ENCODE peak calls at places on chromosomes 7 and 10, in ten cellular contexts. One of them, this sample, is unnamed.

GRCh38 chr7:99124236-99124635 is 19.7 kb downstream of the SMURF1 start:
- DNase-seq in fibroblast of pulmonary artery: no peak
- DNase-seq in RWPE1: no peak
- DNase-seq in neural crest cell: no peak
- DNase-seq in right lobe of liver: no peak
- DNase-seq in Peyer's patch: no peak
- DNase-seq in CD8-positive, alpha-beta T cell: no peak
- DNase-seq in dorsolateral prefrontal cortex: no peak
- DNase-seq in HFF-Myc: no peak
- DNase-seq in brain microvascular endothelial cell: no peak
- DNase-seq in this sample: no peak

GRCh38 chr7:3280445-3280844 is 20.6 kb upstream of the SDK1 start:
- DNase-seq in fibroblast of pulmonary artery: no peak
- DNase-seq in RWPE1: no peak
- DNase-seq in neural crest cell: no peak
- DNase-seq in right lobe of liver: no peak
- DNase-seq in Peyer's patch: no peak
- DNase-seq in CD8-positive, alpha-beta T cell: no peak
- DNase-seq in dorsolateral prefrontal cortex: no peak
- DNase-seq in HFF-Myc: no peak
- DNase-seq in brain microvascular endothelial cell: no peak
- DNase-seq in this sample: no peak

GRCh38 chr7:156157409-156158012 is 345.2 kb upstream of the SHH start:
- DNase-seq in fibroblast of pulmonary artery: no peak
- DNase-seq in RWPE1: no peak
- DNase-seq in neural crest cell: no peak
- DNase-seq in right lobe of liver: no peak
- DNase-seq in Peyer's patch: no peak
- DNase-seq in CD8-positive, alpha-beta T cell: no peak
- DNase-seq in dorsolateral prefrontal cortex: no peak
- DNase-seq in HFF-Myc: no peak
- DNase-seq in brain microvascular endothelial cell: no peak
- DNase-seq in this sample: no peak

GRCh38 chr7:17941171-17941490 is 837 bp upstream of the SNX13 start:
- DNase-seq in fibroblast of pulmonary artery: peak
- DNase-seq in RWPE1: peak
- DNase-seq in neural crest cell: no peak
- DNase-seq in right lobe of liver: no peak
- DNase-seq in Peyer's patch: no peak
- DNase-seq in CD8-positive, alpha-beta T cell: no peak
- DNase-seq in dorsolateral prefrontal cortex: no peak
- DNase-seq in HFF-Myc: no peak
- DNase-seq in brain microvascular endothelial cell: no peak
- DNase-seq in this sample: no peak

GRCh38 chr7:157644946-157645345 is 308.1 kb downstream of the DNAJB6 start:
- DNase-seq in fibroblast of pulmonary artery: no peak
- DNase-seq in RWPE1: no peak
- DNase-seq in neural crest cell: no peak
- DNase-seq in right lobe of liver: no peak
- DNase-seq in Peyer's patch: peak
- DNase-seq in CD8-positive, alpha-beta T cell: no peak
- DNase-seq in dorsolateral prefrontal cortex: no peak
- DNase-seq in HFF-Myc: no peak
- DNase-seq in brain microvascular endothelial cell: no peak
- DNase-seq in this sample: no peak

GRCh38 chr10:4687397-4687796 is 138.6 kb upstream of the AKR1E2 start:
- DNase-seq in fibroblast of pulmonary artery: no peak
- DNase-seq in RWPE1: no peak
- DNase-seq in neural crest cell: no peak
- DNase-seq in right lobe of liver: no peak
- DNase-seq in Peyer's patch: no peak
- DNase-seq in CD8-positive, alpha-beta T cell: no peak
- DNase-seq in dorsolateral prefrontal cortex: no peak
- DNase-seq in HFF-Myc: no peak
- DNase-seq in brain microvascular endothelial cell: no peak
- DNase-seq in this sample: no peak

GRCh38 chr7:39810710-39811109 is 139.3 kb upstream of the CDK13 start:
- DNase-seq in fibroblast of pulmonary artery: no peak
- DNase-seq in RWPE1: no peak
- DNase-seq in neural crest cell: no peak
- DNase-seq in right lobe of liver: no peak
- DNase-seq in Peyer's patch: no peak
- DNase-seq in CD8-positive, alpha-beta T cell: no peak
- DNase-seq in dorsolateral prefrontal cortex: no peak
- DNase-seq in HFF-Myc: no peak
- DNase-seq in brain microvascular endothelial cell: no peak
- DNase-seq in this sample: no peak

GRCh38 chr7:39164887-39165286 is 187.2 kb downstream of the POU6F2 start:
- DNase-seq in fibroblast of pulmonary artery: no peak
- DNase-seq in RWPE1: no peak
- DNase-seq in neural crest cell: no peak
- DNase-seq in right lobe of liver: no peak
- DNase-seq in Peyer's patch: no peak
- DNase-seq in CD8-positive, alpha-beta T cell: no peak
- DNase-seq in dorsolateral prefrontal cortex: no peak
- DNase-seq in HFF-Myc: no peak
- DNase-seq in brain microvascular endothelial cell: no peak
- DNase-seq in this sample: no peak

GRCh38 chr10:32963102-32963501 is 5.1 kb upstream of the ITGB1 start:
- DNase-seq in fibroblast of pulmonary artery: peak
- DNase-seq in RWPE1: no peak
- DNase-seq in neural crest cell: no peak
- DNase-seq in right lobe of liver: no peak
- DNase-seq in Peyer's patch: no peak
- DNase-seq in CD8-positive, alpha-beta T cell: no peak
- DNase-seq in dorsolateral prefrontal cortex: no peak
- DNase-seq in HFF-Myc: no peak
- DNase-seq in brain microvascular endothelial cell: peak
- DNase-seq in this sample: no peak

GRCh38 chr7:157482011-157482410 is 145.2 kb downstream of the DNAJB6 start:
- DNase-seq in fibroblast of pulmonary artery: no peak
- DNase-seq in RWPE1: no peak
- DNase-seq in neural crest cell: no peak
- DNase-seq in right lobe of liver: no peak
- DNase-seq in Peyer's patch: no peak
- DNase-seq in CD8-positive, alpha-beta T cell: no peak
- DNase-seq in dorsolateral prefrontal cortex: no peak
- DNase-seq in HFF-Myc: no peak
- DNase-seq in brain microvascular endothelial cell: no peak
- DNase-seq in this sample: no peak

GRCh38 chr10:22252801-22253577 is 35.2 kb upstream of the EBLN1 start:
- DNase-seq in fibroblast of pulmonary artery: peak
- DNase-seq in RWPE1: no peak
- DNase-seq in neural crest cell: peak
- DNase-seq in right lobe of liver: peak
- DNase-seq in Peyer's patch: peak
- DNase-seq in CD8-positive, alpha-beta T cell: peak
- DNase-seq in dorsolateral prefrontal cortex: peak
- DNase-seq in HFF-Myc: no peak
- DNase-seq in brain microvascular endothelial cell: no peak
- DNase-seq in this sample: peak

GRCh38 chr7:105759670-105760548 is 116.5 kb downstream of the ATXN7L1 start:
- DNase-seq in fibroblast of pulmonary artery: peak
- DNase-seq in RWPE1: peak
- DNase-seq in neural crest cell: no peak
- DNase-seq in right lobe of liver: peak
- DNase-seq in Peyer's patch: peak
- DNase-seq in CD8-positive, alpha-beta T cell: peak
- DNase-seq in dorsolateral prefrontal cortex: peak
- DNase-seq in HFF-Myc: peak
- DNase-seq in brain microvascular endothelial cell: peak
- DNase-seq in this sample: no peak
- TF ChIP-seq CTCF in fibroblast of pulmonary artery: peak
- TF ChIP-seq CTCF in RWPE1: peak
- TF ChIP-seq CTCF in neural crest cell: peak
- TF ChIP-seq CTCF in right lobe of liver: peak
- TF ChIP-seq CTCF in Peyer's patch: peak
- TF ChIP-seq CTCF in CD8-positive, alpha-beta T cell: peak
- TF ChIP-seq CTCF in dorsolateral prefrontal cortex: peak
- TF ChIP-seq CTCF in HFF-Myc: peak
- TF ChIP-seq CTCF in brain microvascular endothelial cell: peak
- TF ChIP-seq CTCF in this sample: peak

DNA sequence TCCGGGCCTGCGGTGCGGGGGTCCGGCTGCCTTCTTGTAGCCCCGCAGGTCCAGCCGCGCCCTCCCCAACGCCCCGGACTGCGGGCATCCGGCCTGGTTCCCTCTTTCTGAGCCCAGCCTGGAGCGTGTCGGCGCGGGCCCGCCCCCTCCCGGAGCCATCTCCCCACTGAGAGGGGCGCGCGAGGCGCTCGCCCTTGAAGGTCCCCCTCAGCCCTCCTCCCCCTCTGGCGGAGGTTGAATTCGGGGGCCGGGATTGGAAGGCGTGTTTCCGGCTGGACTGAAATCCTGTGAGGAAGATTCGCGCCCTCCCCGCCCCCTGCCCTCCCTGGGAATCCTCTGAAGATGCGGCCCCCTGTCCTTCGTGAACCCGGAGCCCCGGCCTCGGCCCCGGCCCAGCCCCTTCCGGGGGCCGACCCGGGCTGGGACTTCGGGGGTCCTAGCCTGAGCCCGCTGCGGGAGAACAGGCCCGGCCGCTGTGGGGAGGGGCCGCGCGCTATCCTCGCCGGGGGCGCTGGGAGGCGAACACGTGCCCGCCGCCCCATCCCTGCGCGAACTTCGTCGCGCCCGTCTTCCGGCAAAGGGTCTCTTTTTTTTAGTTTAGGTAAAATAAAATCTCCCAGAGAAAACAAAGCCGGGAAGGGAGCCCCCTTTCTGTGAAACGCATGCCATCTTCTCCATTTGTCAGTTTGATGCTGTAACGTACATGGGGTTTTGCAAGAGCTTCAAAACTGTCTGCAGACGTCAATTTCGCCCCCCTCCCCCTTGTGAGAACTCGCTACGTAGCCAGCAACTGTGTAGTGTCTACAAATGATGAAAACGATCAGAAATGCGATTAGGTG is 636 bp downstream of the PDCD4 start:
- DNase-seq in fibroblast of pulmonary artery: peak
- DNase-seq in RWPE1: peak
- DNase-seq in neural crest cell: peak
- DNase-seq in right lobe of liver: peak
- DNase-seq in Peyer's patch: peak
- DNase-seq in CD8-positive, alpha-beta T cell: peak
- DNase-seq in dorsolateral prefrontal cortex: peak
- DNase-seq in HFF-Myc: no peak
- DNase-seq in brain microvascular endothelial cell: peak
- DNase-seq in this sample: peak
- TF ChIP-seq CTCF in fibroblast of pulmonary artery: peak
- TF ChIP-seq CTCF in RWPE1: no peak
- TF ChIP-seq CTCF in neural crest cell: no peak
- TF ChIP-seq CTCF in right lobe of liver: no peak
- TF ChIP-seq CTCF in Peyer's patch: no peak
- TF ChIP-seq CTCF in CD8-positive, alpha-beta T cell: no peak
- TF ChIP-seq CTCF in dorsolateral prefrontal cortex: peak
- TF ChIP-seq CTCF in HFF-Myc: peak
- TF ChIP-seq CTCF in brain microvascular endothelial cell: peak
- TF ChIP-seq CTCF in this sample: no peak

DNA sequence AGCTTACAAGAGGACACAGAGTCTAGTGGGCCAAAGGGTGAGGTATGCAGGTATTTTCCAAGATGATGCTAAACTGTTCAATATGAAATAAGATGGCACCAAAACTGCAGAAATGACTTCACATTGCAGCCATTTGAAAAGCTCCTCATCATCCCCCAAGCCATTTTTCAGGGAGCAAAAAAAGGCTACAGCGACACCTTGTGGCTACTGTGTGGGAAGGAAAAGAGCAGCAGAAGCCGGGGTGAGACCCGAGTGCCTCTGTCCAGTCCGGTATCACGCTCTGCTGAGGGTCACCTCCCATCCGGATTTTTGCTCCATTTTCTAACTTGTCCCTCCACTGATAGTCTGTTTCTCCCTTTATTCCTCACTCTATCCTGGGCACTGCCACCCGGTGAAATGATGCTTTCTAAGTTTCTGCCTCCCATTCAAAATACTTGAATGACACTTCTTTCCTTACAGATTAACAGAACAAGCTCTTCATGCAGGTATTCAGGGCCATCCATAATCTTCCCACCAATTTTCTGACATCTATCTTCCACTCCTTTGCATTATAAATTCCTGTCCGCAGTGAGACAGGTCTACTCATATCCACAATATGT is 220.2 kb downstream of the DGKI start:
- DNase-seq in fibroblast of pulmonary artery: peak
- DNase-seq in RWPE1: peak
- DNase-seq in neural crest cell: peak
- DNase-seq in right lobe of liver: peak
- DNase-seq in Peyer's patch: no peak
- DNase-seq in CD8-positive, alpha-beta T cell: peak
- DNase-seq in dorsolateral prefrontal cortex: peak
- DNase-seq in HFF-Myc: peak
- DNase-seq in brain microvascular endothelial cell: peak
- DNase-seq in this sample: no peak
- TF ChIP-seq CTCF in fibroblast of pulmonary artery: peak
- TF ChIP-seq CTCF in RWPE1: peak
- TF ChIP-seq CTCF in neural crest cell: peak
- TF ChIP-seq CTCF in right lobe of liver: peak
- TF ChIP-seq CTCF in Peyer's patch: no peak
- TF ChIP-seq CTCF in CD8-positive, alpha-beta T cell: no peak
- TF ChIP-seq CTCF in dorsolateral prefrontal cortex: peak
- TF ChIP-seq CTCF in HFF-Myc: peak
- TF ChIP-seq CTCF in brain microvascular endothelial cell: peak
- TF ChIP-seq CTCF in this sample: peak

DNA sequence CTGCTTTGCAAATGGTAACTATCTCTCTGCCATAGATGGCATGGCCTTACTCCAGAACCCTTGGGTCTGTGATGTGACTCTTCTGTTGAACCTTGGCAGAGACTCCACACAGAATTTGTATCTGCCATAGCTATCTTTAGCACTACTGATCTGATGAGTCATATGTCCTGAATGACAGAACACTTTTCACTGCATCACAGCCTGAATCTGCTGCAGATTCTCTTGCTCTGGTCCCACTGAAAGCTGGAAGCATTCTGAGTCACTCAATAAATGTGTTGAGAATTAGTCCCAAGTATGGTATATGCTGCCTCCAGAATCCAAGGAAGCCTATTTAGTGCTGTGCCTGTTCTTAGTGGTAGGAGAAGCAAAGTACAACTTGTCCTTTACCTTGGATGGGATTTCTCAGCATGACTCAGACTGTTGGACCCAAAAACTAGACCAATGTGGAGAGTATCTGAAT is 39.5 kb upstream of the ANKRD1 start:
- DNase-seq in fibroblast of pulmonary artery: peak
- DNase-seq in RWPE1: peak
- DNase-seq in neural crest cell: no peak
- DNase-seq in right lobe of liver: no peak
- DNase-seq in Peyer's patch: no peak
- DNase-seq in CD8-positive, alpha-beta T cell: no peak
- DNase-seq in dorsolateral prefrontal cortex: peak
- DNase-seq in HFF-Myc: peak
- DNase-seq in brain microvascular endothelial cell: peak
- DNase-seq in this sample: no peak
- TF ChIP-seq CTCF in fibroblast of pulmonary artery: no peak
- TF ChIP-seq CTCF in RWPE1: no peak
- TF ChIP-seq CTCF in neural crest cell: no peak
- TF ChIP-seq CTCF in right lobe of liver: no peak
- TF ChIP-seq CTCF in Peyer's patch: no peak
- TF ChIP-seq CTCF in CD8-positive, alpha-beta T cell: no peak
- TF ChIP-seq CTCF in dorsolateral prefrontal cortex: no peak
- TF ChIP-seq CTCF in HFF-Myc: no peak
- TF ChIP-seq CTCF in brain microvascular endothelial cell: peak
- TF ChIP-seq CTCF in this sample: no peak

This sample was measured in natural killer cell.